ENCODE peak calls at places on chromosomes 16 and 17, in five cellular contexts. X is breast epithelium, L is right lobe of liver, O is cardiac fibroblast, C is ovary. V is an unnamed sample.

GRCh38 chr16:82993415-82993814 is 366.6 kb downstream of the CDH13 start:
- DNase-seq in X (no peak), L (no peak), O (no peak), C (no peak), V (no peak)

GRCh38 chr16:1762879-1763520 is 8.3 kb downstream of the NME3 start:
- DNase-seq in X (no peak), L (peak), O (no peak), C (peak), V (no peak)

GRCh38 chr17:42617956-42618431 is 8.5 kb downstream of the TUBG1 start:
- DNase-seq in X (no peak), L (no peak), O (no peak), C (no peak), V (no peak)

GRCh38 chr16:80258407-80258806 is 282.4 kb upstream of the DYNLRB2 start:
- DNase-seq in X (no peak), L (no peak), O (no peak), C (no peak), V (no peak)

GRCh38 chr17:58996968-58997367 is 109.7 kb downstream of the TRIM37 start:
- DNase-seq in X (no peak), L (no peak), O (no peak), C (no peak), V (no peak)

GRCh38 chr17:68674271-68674925 is 73.2 kb upstream of the FAM20A start:
- DNase-seq in X (no peak), L (no peak), O (no peak), C (no peak), V (no peak)

GRCh38 chr17:55964191-55964590 is 189.1 kb upstream of the ANKFN1 start:
- DNase-seq in X (no peak), L (no peak), O (no peak), C (no peak), V (no peak)

GRCh38 chr17:40360091-40360490 is 4.4 kb downstream of the GJD3 start:
- DNase-seq in X (no peak), L (no peak), O (no peak), C (no peak), V (no peak)

GRCh38 chr17:57478433-57478832 is 222.1 kb downstream of the MSI2 start:
- DNase-seq in X (no peak), L (no peak), O (peak), C (peak), V (peak)

GRCh38 chr16:1019234-1019933 is 37.8 kb downstream of the SOX8 start:
- DNase-seq in X (no peak), L (no peak), O (peak), C (peak), V (no peak)

GRCh38 chr16:66161942-66162341 is 204.5 kb upstream of the CDH5 start:
- DNase-seq in X (peak), L (no peak), O (no peak), C (no peak), V (no peak)

GRCh38 chr16:76768948-76769347 is 422.0 kb upstream of the MON1B start:
- DNase-seq in X (no peak), L (no peak), O (no peak), C (no peak), V (no peak)

GRCh38 chr16:88647178-88648070 is 3.4 kb downstream of the CYBA start:
- DNase-seq in X (no peak), L (peak), O (no peak), C (no peak), V (no peak)

GRCh38 chr16:56632160-56632847 is at the start of gene MT1M:
- DNase-seq in X (no peak), L (peak), O (no peak), C (peak), V (no peak)

GRCh38 chr17:2692781-2693135 is 18.8 kb downstream of the CLUH start:
- DNase-seq in X (peak), L (no peak), O (no peak), C (no peak), V (no peak)

GRCh38 chr17:60743812-60744211 is 66.2 kb downstream of the BCAS3 start:
- DNase-seq in X (peak), L (no peak), O (peak), C (no peak), V (peak)

GRCh38 chr17:82595893-82596292 is 52.4 kb downstream of the WDR45B start:
- DNase-seq in X (no peak), L (no peak), O (no peak), C (no peak), V (no peak)

GRCh38 chr16:89739383-89739782 is 18.0 kb downstream of the ZNF276 start:
- DNase-seq in X (no peak), L (no peak), O (no peak), C (no peak), V (no peak)

GRCh38 chr16:1351582-1352362 is at the start of the genes GNPTG and TSR3:
- DNase-seq in X (peak), L (peak), O (peak), C (peak), V (peak)

GRCh38 chr17:77285594-77286390 is 145.0 kb downstream of the SEC14L1 start:
- DNase-seq in X (peak), L (peak), O (peak), C (no peak), V (no peak)

GRCh38 chr17:38559025-38559879 is 46.5 kb downstream of the SRCIN1 start:
- DNase-seq in X (peak), L (peak), O (peak), C (peak), V (no peak)

GRCh38 chr17:82887255-82888164 is 47.7 kb upstream of the ZNF750 start:
- DNase-seq in X (no peak), L (no peak), O (no peak), C (no peak), V (peak)

GRCh38 chr17:77778636-77779524 is 179.6 kb upstream of the TNRC6C start:
- DNase-seq in X (peak), L (no peak), O (no peak), C (peak), V (no peak)

GRCh38 chr17:82826211-82826610 is 13.6 kb downstream of the ZNF750 start:
- DNase-seq in X (no peak), L (no peak), O (no peak), C (no peak), V (no peak)

DNA sequence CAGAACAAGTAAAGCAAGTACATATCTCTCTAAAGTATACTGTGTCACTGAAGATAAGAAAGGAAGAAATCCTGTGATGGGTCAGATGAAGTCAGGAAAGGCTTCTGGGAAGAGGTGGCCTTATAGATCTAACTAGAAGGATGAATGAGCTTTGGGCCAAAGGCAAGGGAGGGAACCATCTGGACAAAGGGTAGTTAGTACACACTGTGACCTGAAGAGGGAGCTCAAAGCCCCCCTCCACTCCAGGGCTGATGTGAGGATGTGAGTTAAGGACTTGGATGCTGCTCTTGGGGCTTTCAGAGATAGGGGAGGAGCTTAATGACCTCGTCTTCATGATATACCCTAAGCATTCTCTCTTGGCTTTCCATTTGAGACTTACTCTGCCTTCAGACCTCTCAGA is 185.3 kb upstream of the CACNG3 start:
- DNase-seq in X (no peak), L (no peak), O (peak), C (no peak), V (no peak)
- TF ChIP-seq CTCF in X (no peak), L (peak), O (no peak), C (no peak), V (peak)

GRCh38 chr16:24537474-24538337 is 1.7 kb upstream of the RBBP6 start:
- DNase-seq in X (no peak), L (no peak), O (peak), C (no peak), V (no peak)
- H3K4me3 ChIP-seq in X (no peak), L (no peak), O (no peak), C (no peak), V (no peak)

GRCh38 chr16:31428277-31428597 is at the start of gene COX6A2:
- DNase-seq in X (no peak), L (no peak), O (no peak), C (no peak), V (no peak)

GRCh38 chr16:31429314-31429713 is 1.2 kb upstream of the COX6A2 start:
- DNase-seq in X (no peak), L (no peak), O (no peak), C (no peak), V (no peak)

GRCh38 chr16:31428638-31429247 is 583 bp upstream of the COX6A2 start:
- DNase-seq in X (no peak), L (no peak), O (no peak), C (no peak), V (no peak)

GRCh38 chr16:31430380-31431052 is 2.4 kb upstream of the COX6A2 start:
- DNase-seq in X (no peak), L (no peak), O (no peak), C (no peak), V (no peak)

DNA sequence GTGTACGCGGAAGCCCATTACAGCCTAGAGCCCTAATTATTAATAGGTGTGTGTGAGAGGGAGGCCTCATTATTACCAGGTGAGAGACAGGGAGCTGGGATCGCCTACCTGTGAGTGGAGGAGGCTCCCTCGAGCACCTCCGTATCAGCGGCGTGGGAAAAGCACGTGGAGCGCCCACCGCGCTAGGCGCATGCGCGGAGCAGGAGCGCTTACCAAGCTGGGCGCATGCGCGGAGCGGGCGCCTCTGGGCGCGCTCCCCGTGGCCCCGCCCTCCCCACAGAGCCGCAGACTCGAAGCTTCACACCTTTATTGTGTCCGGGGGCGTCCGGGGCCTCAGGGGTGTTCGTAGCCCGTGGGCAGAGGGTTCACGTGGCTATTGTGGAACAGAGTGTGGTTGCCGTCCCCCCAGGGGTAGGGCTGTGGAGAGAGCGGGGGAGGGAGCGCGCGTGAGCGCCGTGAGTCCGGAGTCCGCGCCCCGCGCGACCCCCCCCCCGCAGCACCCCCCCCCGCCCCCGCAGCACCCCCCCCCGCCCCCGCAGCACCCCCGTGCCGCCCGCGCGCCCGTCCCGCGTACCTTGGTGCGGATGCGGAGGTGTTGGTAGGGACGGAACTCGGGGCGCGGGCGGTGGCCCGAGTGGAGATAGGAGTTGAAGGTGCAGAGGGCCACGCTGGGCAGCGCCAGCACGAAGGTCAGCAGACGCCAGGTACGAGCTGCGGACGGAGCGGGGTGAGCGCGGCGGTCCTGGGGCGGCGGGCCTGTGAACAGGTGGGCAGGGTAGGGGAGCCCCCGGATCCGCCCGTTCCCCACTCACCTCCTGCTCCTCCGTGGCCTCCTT is 501 bp downstream of the COX6A2 start:
- DNase-seq in X (no peak), L (peak), O (peak), C (peak), V (no peak)
- TF ChIP-seq CTCF in X (no peak), L (no peak), O (no peak), C (no peak), V (no peak)

DNA sequence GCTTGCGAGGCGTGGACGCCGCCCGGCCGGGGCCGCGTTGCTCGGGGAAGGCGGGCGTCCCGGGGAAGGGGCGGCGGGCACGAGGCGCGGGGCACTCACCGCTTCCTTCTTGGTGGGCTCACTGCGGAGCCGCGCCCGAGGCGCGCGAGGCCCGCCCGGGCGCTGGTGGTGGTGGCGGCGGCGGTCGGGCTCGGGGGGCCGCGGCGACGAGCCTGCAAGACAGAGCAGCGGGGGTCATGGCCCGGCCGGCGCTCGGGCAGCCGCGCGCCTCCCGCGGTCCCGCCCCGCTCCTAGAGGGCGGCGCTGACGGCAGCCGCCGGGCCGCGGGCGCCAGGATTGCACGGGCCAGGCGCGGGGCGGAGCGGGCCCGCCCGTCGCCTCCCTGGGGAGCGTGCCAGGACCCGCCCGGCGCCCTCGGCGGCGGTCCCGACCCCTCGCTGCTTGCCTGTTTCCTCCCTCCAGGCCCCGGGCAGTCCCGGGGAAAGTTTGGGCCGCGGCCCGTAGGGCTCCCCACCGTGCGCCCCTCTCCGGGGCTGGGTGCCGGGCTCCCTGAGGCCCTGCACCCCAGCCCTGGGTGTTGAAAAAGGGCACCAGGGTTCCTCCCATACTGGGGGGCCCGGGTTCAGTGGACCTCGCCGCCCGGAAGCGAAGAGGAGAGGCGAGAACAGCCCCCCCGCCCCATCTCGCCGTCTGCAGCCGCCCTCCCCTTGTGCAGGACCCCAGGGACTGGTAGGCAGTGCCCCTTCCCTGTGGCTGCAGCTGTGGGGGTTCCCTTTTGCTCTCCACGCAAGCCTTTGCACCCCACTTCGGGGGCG is at the start of gene C16orf74:
- DNase-seq in X (no peak), L (peak), O (peak), C (peak), V (no peak)
- H3K4me3 ChIP-seq in X (peak), L (peak), O (peak), C (peak), V (peak)

V was measured in astrocyte of the cerebellum.